ENCODE peak calls at places on chromosomes 7 and 10, in ten cellular contexts. Y is epithelial cell of esophagus; S is stimulated activated CD4-positive, alpha-beta T cell treated with anti-CD3 and anti-CD28 coated beads, Interleukin-1b, Interleukin-23, amount 100 ng/mL, for 1 hour; Z is NCI-H2081; Q is fibroblast of pulmonary artery; H is neural crest cell; X is heart left ventricle; D is hippocampal formation; W is HTR-8/SVneo; J is NCI-H1092. M is an unnamed sample.

GRCh38 chr10:71873582-71874182 is 22.6 kb upstream of the PSAP start:
- DNase-seq in Y (no peak), S (no peak), Z (no peak), Q (no peak), H (no peak), X (no peak), D (no peak), W (no peak), J (no peak), M (no peak)

GRCh38 chr7:128724743-128725142 is 14.4 kb upstream of the CALU start:
- DNase-seq in Y (no peak), S (no peak), Z (no peak), Q (no peak), H (no peak), X (no peak), D (no peak), W (no peak), J (no peak), M (no peak)

GRCh38 chr10:63677001-63677400 is 155.8 kb downstream of the REEP3 start:
- DNase-seq in Y (no peak), S (no peak), Z (no peak), Q (no peak), H (no peak), X (no peak), D (no peak), W (no peak), J (no peak), M (no peak)

GRCh38 chr7:71547426-71547825 is 415.5 kb downstream of the GALNT17 start:
- DNase-seq in Y (no peak), S (no peak), Z (no peak), Q (no peak), H (no peak), X (no peak), D (no peak), W (no peak), J (no peak), M (no peak)

GRCh38 chr10:108104697-108105096 is 940.2 kb upstream of the SORCS1 start:
- DNase-seq in Y (no peak), S (no peak), Z (no peak), Q (no peak), H (no peak), X (no peak), D (no peak), W (no peak), J (no peak), M (no peak)

GRCh38 chr10:132407846-132408278 is 10.9 kb downstream of the PWWP2B start:
- DNase-seq in Y (peak), S (no peak), Z (peak), Q (peak), H (no peak), X (peak), D (no peak), W (no peak), J (no peak), M (peak)

GRCh38 chr7:30717181-30717580 is 34.8 kb upstream of the INMT start:
- DNase-seq in Y (peak), S (no peak), Z (no peak), Q (peak), H (no peak), X (no peak), D (no peak), W (peak), J (no peak), M (no peak)

GRCh38 chr10:30558411-30558810 is 71.1 kb downstream of the LYZL2 start:
- DNase-seq in Y (no peak), S (no peak), Z (no peak), Q (no peak), H (no peak), X (no peak), D (no peak), W (no peak), J (no peak), M (no peak)

GRCh38 chr10:76001019-76001418 is 569.6 kb downstream of the LRMDA start:
- DNase-seq in Y (no peak), S (no peak), Z (no peak), Q (no peak), H (no peak), X (no peak), D (no peak), W (no peak), J (no peak), M (no peak)

GRCh38 chr10:119871881-119872609 is 598 bp downstream of the MCMBP start:
- DNase-seq in Y (peak), S (no peak), Z (peak), Q (peak), H (peak), X (peak), D (peak), W (no peak), J (peak), M (peak)

GRCh38 chr7:51606601-51607154 is 290.1 kb upstream of the COBL start:
- DNase-seq in Y (no peak), S (no peak), Z (no peak), Q (no peak), H (no peak), X (no peak), D (no peak), W (no peak), J (no peak), M (no peak)

GRCh38 chr10:45403151-45403550 is 29.1 kb downstream of the ALOX5 start:
- DNase-seq in Y (peak), S (no peak), Z (no peak), Q (peak), H (no peak), X (no peak), D (no peak), W (no peak), J (no peak), M (no peak)

GRCh38 chr10:15349133-15349532 is 22.0 kb downstream of the FAM171A1 start:
- DNase-seq in Y (no peak), S (no peak), Z (peak), Q (no peak), H (no peak), X (no peak), D (no peak), W (no peak), J (no peak), M (no peak)

GRCh38 chr10:63723741-63724140 is 202.5 kb downstream of the REEP3 start:
- DNase-seq in Y (no peak), S (no peak), Z (no peak), Q (no peak), H (no peak), X (no peak), D (no peak), W (no peak), J (no peak), M (no peak)

GRCh38 chr10:69060127-69060798 is 27.6 kb upstream of the SRGN start:
- DNase-seq in Y (no peak), S (no peak), Z (no peak), Q (no peak), H (no peak), X (no peak), D (no peak), W (no peak), J (no peak), M (no peak)

GRCh38 chr10:48608926-48609325 is 4.1 kb upstream of the ARHGAP22 start:
- DNase-seq in Y (no peak), S (no peak), Z (no peak), Q (peak), H (no peak), X (no peak), D (no peak), W (no peak), J (no peak), M (no peak)

GRCh38 chr7:159040912-159041711 is 103.6 kb downstream of the VIPR2 start:
- DNase-seq in Y (no peak), S (no peak), Z (no peak), Q (no peak), H (no peak), X (peak), D (no peak), W (no peak), J (no peak), M (no peak)

GRCh38 chr7:84914598-84914997 is 272.3 kb downstream of the SEMA3D start:
- DNase-seq in Y (peak), S (no peak), Z (peak), Q (no peak), H (no peak), X (no peak), D (no peak), W (no peak), J (no peak), M (no peak)

GRCh38 chr7:98878365-98879197 is at the start of gene TRRAP:
- DNase-seq in Y (peak), S (peak), Z (peak), Q (peak), H (peak), X (peak), D (peak), W (peak), J (peak), M (peak)

GRCh38 chr7:91556956-91557650 is 292.9 kb downstream of the FZD1 start:
- DNase-seq in Y (peak), S (no peak), Z (no peak), Q (no peak), H (no peak), X (no peak), D (no peak), W (peak), J (no peak), M (no peak)

GRCh38 chr7:96786261-96786997 is 76.8 kb upstream of the SEM1 start:
- DNase-seq in Y (peak), S (no peak), Z (peak), Q (no peak), H (no peak), X (no peak), D (no peak), W (no peak), J (no peak), M (peak)

GRCh38 chr7:28729276-28729675 is 228.9 kb downstream of the TRIL start:
- DNase-seq in Y (peak), S (no peak), Z (peak), Q (no peak), H (no peak), X (no peak), D (no peak), W (no peak), J (peak), M (no peak)

GRCh38 chr7:139424004-139424403 is 59.5 kb downstream of the KLRG2 start:
- DNase-seq in Y (no peak), S (no peak), Z (no peak), Q (no peak), H (no peak), X (no peak), D (no peak), W (no peak), J (no peak), M (no peak)

GRCh38 chr10:19518109-19518508 is 298.1 kb upstream of the PLXDC2 start:
- DNase-seq in Y (no peak), S (no peak), Z (no peak), Q (no peak), H (no peak), X (no peak), D (no peak), W (no peak), J (no peak), M (no peak)

GRCh38 chr10:80148166-80148805 is 15.8 kb downstream of the PLAC9 start:
- DNase-seq in Y (no peak), S (no peak), Z (no peak), Q (no peak), H (no peak), X (no peak), D (no peak), W (no peak), J (no peak), M (no peak)

GRCh38 chr7:48497521-48497920 is 326.3 kb downstream of the ABCA13 start:
- DNase-seq in Y (peak), S (no peak), Z (no peak), Q (no peak), H (no peak), X (no peak), D (no peak), W (no peak), J (no peak), M (no peak)

GRCh38 chr7:44673771-44674170 is 67.3 kb downstream of the OGDH start:
- DNase-seq in Y (no peak), S (no peak), Z (no peak), Q (no peak), H (no peak), X (no peak), D (no peak), W (no peak), J (no peak), M (no peak)

GRCh38 chr10:104089621-104090020 is 3.9 kb upstream of the COL17A1 start:
- DNase-seq in Y (peak), S (no peak), Z (no peak), Q (no peak), H (no peak), X (no peak), D (no peak), W (no peak), J (no peak), M (no peak)

GRCh38 chr7:101954494-101954893 is 137.1 kb downstream of the CUX1 start:
- DNase-seq in Y (no peak), S (no peak), Z (no peak), Q (no peak), H (no peak), X (no peak), D (no peak), W (no peak), J (no peak), M (no peak)

GRCh38 chr7:70571403-70571911 is 560.5 kb upstream of the GALNT17 start:
- DNase-seq in Y (peak), S (no peak), Z (no peak), Q (no peak), H (no peak), X (no peak), D (no peak), W (no peak), J (no peak), M (no peak)

GRCh38 chr7:4299431-4299830 is 382.7 kb upstream of the FOXK1 start:
- DNase-seq in Y (no peak), S (no peak), Z (no peak), Q (no peak), H (no peak), X (no peak), D (no peak), W (no peak), J (no peak), M (no peak)

GRCh38 chr7:123821320-123821719 is 23.6 kb upstream of the HYAL4 start:
- DNase-seq in Y (no peak), S (no peak), Z (no peak), Q (no peak), H (no peak), X (no peak), D (no peak), W (no peak), J (no peak), M (no peak)

GRCh38 chr7:66699998-66700397 is 40.5 kb upstream of the RABGEF1 start:
- DNase-seq in Y (no peak), S (no peak), Z (no peak), Q (no peak), H (no peak), X (no peak), D (peak), W (no peak), J (no peak), M (peak)

GRCh38 chr7:46742608-46743000 is 821.5 kb upstream of the IGFBP3 start:
- DNase-seq in Y (no peak), S (no peak), Z (no peak), Q (no peak), H (no peak), X (no peak), D (no peak), W (no peak), J (no peak), M (no peak)

M was measured in heart right ventricle.